ENCODE peak calls at places on chromosomes 4 and X, in nine cellular contexts. B, V, D, I, H, E, U, A and Q are unnamed samples.

GRCh38 chrX:118751950-118752783 is 24.8 kb downstream of the IL13RA1 start:
- DNase-seq in B (no peak), V (no peak), D (no peak), I (no peak), H (peak), E (no peak), U (no peak), A (no peak), Q (no peak)

GRCh38 chr4:61210186-61210939 is 10.2 kb downstream of the ADGRL3 start:
- DNase-seq in B (peak), V (no peak), D (no peak), I (peak), H (no peak), E (no peak), U (no peak), A (no peak), Q (no peak)

GRCh38 chrX:14630724-14631123 is 101.4 kb downstream of the GLRA2 start:
- DNase-seq in B (no peak), V (no peak), D (no peak), I (no peak), H (no peak), E (no peak), U (no peak), A (no peak), Q (no peak)

GRCh38 chr4:178275671-178276360 is 833.6 kb upstream of the AGA start:
- DNase-seq in B (no peak), V (no peak), D (no peak), I (no peak), H (no peak), E (no peak), U (no peak), A (no peak), Q (no peak)

GRCh38 chr4:94390804-94391410 is 48.3 kb upstream of the HPGDS start:
- DNase-seq in B (peak), V (peak), D (no peak), I (no peak), H (peak), E (peak), U (no peak), A (no peak), Q (no peak)

GRCh38 chr4:186878203-186878800 is 154.6 kb upstream of the FAT1 start:
- DNase-seq in B (no peak), V (no peak), D (peak), I (no peak), H (no peak), E (no peak), U (no peak), A (no peak), Q (no peak)

GRCh38 chr4:133597252-133597651 is 448.2 kb downstream of the PCDH10 start:
- DNase-seq in B (no peak), V (no peak), D (no peak), I (no peak), H (no peak), E (no peak), U (no peak), A (no peak), Q (no peak)

GRCh38 chr4:117971406-117971805 is 62.9 kb upstream of the NDST3 start:
- DNase-seq in B (peak), V (no peak), D (no peak), I (no peak), H (no peak), E (peak), U (no peak), A (no peak), Q (no peak)

GRCh38 chr4:1561286-1561990 is 122.7 kb downstream of the FAM53A start:
- DNase-seq in B (no peak), V (no peak), D (no peak), I (no peak), H (no peak), E (no peak), U (no peak), A (no peak), Q (no peak)

GRCh38 chrX:7083468-7084396 is 63.8 kb upstream of the STS start:
- DNase-seq in B (no peak), V (peak), D (peak), I (no peak), H (peak), E (peak), U (no peak), A (no peak), Q (peak)

GRCh38 chrX:136214551-136214950 is 36.6 kb downstream of the MAP7D3 start:
- DNase-seq in B (no peak), V (peak), D (peak), I (no peak), H (peak), E (peak), U (no peak), A (no peak), Q (no peak)

GRCh38 chrX:28127662-28128061 is 146.4 kb upstream of the DCAF8L1 start:
- DNase-seq in B (no peak), V (no peak), D (no peak), I (no peak), H (peak), E (no peak), U (no peak), A (no peak), Q (no peak)

GRCh38 chr4:118760092-118760491 is 74.9 kb downstream of the METTL14 start:
- DNase-seq in B (no peak), V (no peak), D (no peak), I (no peak), H (no peak), E (no peak), U (no peak), A (no peak), Q (no peak)